ENCODE peak calls at places on chromosomes 6 and 20, in nine cellular contexts. K, D, O, Q, F, T, M, Y and A are unnamed samples.

GRCh38 chr6:149354009-149354408 is 36.5 kb downstream of the TAB2 start:
- DNase-seq in K (no peak), D (no peak), O (no peak), Q (no peak), F (peak; percentile 90), T (peak; percentile 40), M (no peak), Y (no peak), A (no peak)

GRCh38 chr6:33915134-33915533 is 111.3 kb upstream of the MLN start:
- DNase-seq in K (no peak), D (no peak), O (no peak), Q (no peak), F (no peak), T (no peak), M (no peak), Y (no peak), A (no peak)

GRCh38 chr6:164085552-164086325 is 671.2 kb downstream of the QKI start:
- DNase-seq in K (no peak), D (no peak), O (no peak), Q (peak; percentile 92), F (no peak), T (no peak), M (no peak), Y (peak; percentile 93), A (no peak)

GRCh38 chr20:43536041-43536816 is 22.6 kb upstream of the SGK2 start:
- DNase-seq in K (no peak), D (no peak), O (no peak), Q (no peak), F (no peak), T (no peak), M (no peak), Y (no peak), A (no peak)

GRCh38 chr6:105769987-105770386 is 316.1 kb upstream of the PRDM1 start:
- DNase-seq in K (no peak), D (no peak), O (no peak), Q (no peak), F (no peak), T (no peak), M (peak; percentile 63), Y (no peak), A (no peak)

GRCh38 chr20:7775072-7775471 is 165.2 kb downstream of the HAO1 start:
- DNase-seq in K (no peak), D (no peak), O (no peak), Q (no peak), F (no peak), T (no peak), M (no peak), Y (no peak), A (no peak)

GRCh38 chr6:3333263-3333662 is 74.5 kb downstream of the PSMG4 start:
- DNase-seq in K (no peak), D (no peak), O (no peak), Q (no peak), F (peak; percentile 70), T (no peak), M (no peak), Y (no peak), A (no peak)

GRCh38 chr20:46994341-46994740 is 99.7 kb downstream of the EYA2 start:
- DNase-seq in K (no peak), D (peak; percentile 46), O (no peak), Q (no peak), F (peak; percentile 12), T (no peak), M (peak; percentile 45), Y (no peak), A (peak; percentile 38)

GRCh38 chr6:21213492-21213891 is 380.1 kb upstream of the SOX4 start:
- DNase-seq in K (no peak), D (no peak), O (no peak), Q (no peak), F (no peak), T (no peak), M (no peak), Y (no peak), A (no peak)

GRCh38 chr20:46826343-46826984 is 68.2 kb upstream of the EYA2 start:
- DNase-seq in K (no peak), D (no peak), O (no peak), Q (no peak), F (no peak), T (no peak), M (no peak), Y (no peak), A (no peak)

GRCh38 chr20:45336530-45337366 is 11.5 kb downstream of the SDC4 start:
- DNase-seq in K (no peak), D (no peak), O (no peak), Q (peak; percentile 78), F (no peak), T (peak; percentile 86), M (no peak), Y (no peak), A (peak; percentile 68)

GRCh38 chr6:113361014-113361645 is 496.0 kb upstream of the MARCKS start:
- DNase-seq in K (no peak), D (no peak), O (no peak), Q (no peak), F (peak; percentile 14), T (no peak), M (peak; percentile 49), Y (no peak), A (no peak)

GRCh38 chr6:70375882-70376281 is 37.4 kb upstream of the FAM135A start:
- DNase-seq in K (no peak), D (no peak), O (peak; percentile 47), Q (no peak), F (peak; percentile 3), T (no peak), M (no peak), Y (no peak), A (no peak)